ENCODE peak calls at places on chromosomes 4 and X, in five cellular contexts. P is aorta, I is tibial artery, Q is GM23248, M is stomach. Y is an unnamed sample.

GRCh38 chrX:48520976-48521352 is 644 bp upstream of the EBP start:
- DNase-seq in I (no peak), P (no peak), M (no peak), Q (no peak), Y (no peak)

GRCh38 chr4:25913056-25913850 is 767 bp upstream of the SMIM20 start:
- DNase-seq in I (peak), Q (no peak), M (peak), P (peak), Y (peak)

GRCh38 chr4:138707746-138708145 is 307.8 kb upstream of the NOCT start:
- DNase-seq in M (no peak), I (no peak), P (no peak), Q (peak), Y (no peak)

GRCh38 chrX:108420481-108420880 is 17.7 kb downstream of the COL4A6 start:
- DNase-seq in P (no peak), Q (no peak), I (no peak), M (no peak), Y (no peak)

GRCh38 chrX:149283853-149284252 is 221.3 kb downstream of the IDS start:
- DNase-seq in Q (no peak), I (no peak), P (no peak), M (no peak), Y (no peak)

GRCh38 chr4:121991968-121992367 is 40.1 kb upstream of the TRPC3 start:
- DNase-seq in M (no peak), P (no peak), Q (no peak), I (no peak), Y (no peak)

GRCh38 chr4:81722229-81722900 is 250.7 kb upstream of the RASGEF1B start:
- DNase-seq in M (peak), P (no peak), Q (no peak), I (no peak), Y (no peak)

GRCh38 chrX:31445542-31445941 is 373.7 kb upstream of the FTHL17 start:
- DNase-seq in M (no peak), Q (no peak), I (no peak), P (no peak), Y (no peak)

GRCh38 chr4:86331362-86331761 is 28.5 kb downstream of the MAPK10 start:
- DNase-seq in P (no peak), M (no peak), I (no peak), Q (no peak), Y (no peak)

GRCh38 chr4:115918149-115918548 is 804.7 kb upstream of the NDST4 start:
- DNase-seq in I (no peak), Q (no peak), M (no peak), P (no peak), Y (no peak)

GRCh38 chr4:101597204-101597603 is 193.3 kb upstream of the BANK1 start:
- DNase-seq in I (no peak), P (no peak), Q (no peak), M (no peak), Y (no peak)

GRCh38 chr4:113394730-113395530 is 345.5 kb downstream of the ANK2 start:
- DNase-seq in M (peak), I (no peak), P (peak), Q (peak), Y (peak)

GRCh38 chr4:76429636-76430035 is 5.4 kb upstream of the SHROOM3 start:
- DNase-seq in I (no peak), M (no peak), Q (no peak), P (no peak), Y (no peak)

GRCh38 chrX:131677655-131678628 is 134.1 kb downstream of the OR13H1 start:
- DNase-seq in M (peak), P (peak), Q (peak), I (no peak), Y (no peak)

GRCh38 chrX:152915541-152916241 is 17.8 kb downstream of the ZNF185 start:
- DNase-seq in I (no peak), M (no peak), Q (peak), P (no peak), Y (no peak)

GRCh38 chr4:17717301-17717700 is 64.1 kb downstream of the FAM184B start:
- DNase-seq in M (no peak), Q (no peak), P (no peak), I (no peak), Y (no peak)

GRCh38 chrX:150258463-150259430 is 104.4 kb upstream of the MAMLD1 start:
- DNase-seq in P (no peak), I (no peak), M (no peak), Q (peak), Y (peak)

GRCh38 chrX:55057691-55058249 is 17.1 kb upstream of the PAGE2B start:
- DNase-seq in P (no peak), Q (peak), M (no peak), I (no peak), Y (no peak)

GRCh38 chrX:42135583-42136228 is 212.4 kb upstream of the CASK start:
- DNase-seq in I (no peak), Q (no peak), P (no peak), M (no peak), Y (no peak)

GRCh38 chr4:78058591-78059523 is 1.7 kb downstream of the FRAS1 start:
- DNase-seq in M (peak), Q (peak), P (peak), I (peak), Y (peak)

GRCh38 chrX:72620550-72621145 is 48.0 kb upstream of the HDAC8 start:
- DNase-seq in Q (peak), I (peak), P (peak), M (peak), Y (no peak)

GRCh38 chrX:143854006-143854405 is 29.9 kb upstream of the UBE2NL start:
- DNase-seq in Q (peak), I (no peak), M (no peak), P (no peak), Y (no peak)

GRCh38 chr4:81052119-81053068 is 21.9 kb downstream of the BMP3 start:
- DNase-seq in Q (peak), P (no peak), M (peak), I (no peak), Y (peak)

GRCh38 chrX:124362072-124362471 is 15.7 kb downstream of the SH2D1A start:
- DNase-seq in M (no peak), P (no peak), Q (no peak), I (no peak), Y (no peak)

GRCh38 chrX:47179221-47179927 is 14.3 kb upstream of the UBA1 start:
- DNase-seq in M (no peak), P (peak), Q (peak), I (peak), Y (no peak)

GRCh38 chr4:145307120-145307519 is 126.7 kb upstream of the OTUD4 start:
- DNase-seq in M (no peak), I (no peak), P (no peak), Q (no peak), Y (no peak)

GRCh38 chr4:185640809-185641675 is 105.7 kb upstream of the PDLIM3 start:
- DNase-seq in I (no peak), Q (peak), M (no peak), P (no peak), Y (no peak)

GRCh38 chr4:3710451-3711182 is 55.6 kb upstream of the ADRA2C start:
- DNase-seq in I (peak), Q (no peak), P (peak), M (no peak), Y (no peak)

GRCh38 chrX:110983024-110983423 is 113.0 kb upstream of the PAK3 start:
- DNase-seq in P (no peak), I (no peak), Q (no peak), M (no peak), Y (no peak)

GRCh38 chr4:5823542-5824211 is 69.2 kb downstream of the CRMP1 start:
- DNase-seq in M (no peak), P (no peak), I (no peak), Q (no peak), Y (no peak)

GRCh38 chr4:111601671-111602070 is 543.6 kb upstream of the FAM241A start:
- DNase-seq in Q (peak), M (no peak), I (no peak), P (no peak), Y (no peak)

GRCh38 chr4:149785686-149786431 is 29.8 kb downstream of the IQCM start:
- DNase-seq in P (no peak), I (no peak), M (no peak), Q (peak), Y (no peak)

GRCh38 chrX:34903316-34903715 is 39.3 kb upstream of the FAM47B start:
- DNase-seq in M (no peak), I (no peak), Q (peak), P (no peak), Y (no peak)

GRCh38 chrX:41085883-41086626 is 810 bp downstream of the USP9X start:
- DNase-seq in M (peak), P (peak), I (peak), Q (peak), Y (peak)

GRCh38 chr4:47972721-47973120 is 43.8 kb downstream of the CNGA1 start:
- DNase-seq in Q (no peak), P (no peak), M (no peak), I (no peak), Y (no peak)

GRCh38 chr4:47972181-47972580 is 44.3 kb downstream of the CNGA1 start:
- DNase-seq in P (no peak), I (no peak), Q (no peak), M (no peak), Y (no peak)

GRCh38 chr4:47968847-47969246 is 47.6 kb downstream of the CNGA1 start:
- DNase-seq in M (no peak), I (no peak), Q (no peak), P (no peak), Y (no peak)
- H3K27ac ChIP-seq in M (no peak), I (no peak), Q (no peak), P (no peak), Y (no peak)

DNA sequence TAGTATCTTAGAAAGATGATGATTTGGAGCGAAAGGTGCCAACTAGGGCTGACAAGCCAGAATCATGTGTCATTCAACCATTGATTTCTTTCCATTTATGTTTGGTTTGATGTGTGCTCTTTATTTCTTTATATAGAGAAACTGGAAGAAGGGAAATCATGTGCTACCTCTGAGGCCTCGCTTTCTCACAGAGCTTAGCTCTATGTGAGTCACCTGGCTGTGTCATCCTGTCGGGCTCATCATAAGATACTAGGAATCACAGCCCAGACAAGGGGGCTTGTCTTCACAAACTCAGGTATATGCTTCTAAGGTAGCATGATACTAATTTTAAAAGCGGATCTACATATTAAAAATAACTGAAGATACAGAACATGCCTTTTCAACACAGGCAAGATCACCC is 81.7 kb upstream of the GPM6B start:
- DNase-seq in M (no peak), I (no peak), P (no peak), Q (peak), Y (no peak)
- H3K27ac ChIP-seq in M (no peak), I (peak), P (no peak), Q (peak), Y (no peak)

DNA sequence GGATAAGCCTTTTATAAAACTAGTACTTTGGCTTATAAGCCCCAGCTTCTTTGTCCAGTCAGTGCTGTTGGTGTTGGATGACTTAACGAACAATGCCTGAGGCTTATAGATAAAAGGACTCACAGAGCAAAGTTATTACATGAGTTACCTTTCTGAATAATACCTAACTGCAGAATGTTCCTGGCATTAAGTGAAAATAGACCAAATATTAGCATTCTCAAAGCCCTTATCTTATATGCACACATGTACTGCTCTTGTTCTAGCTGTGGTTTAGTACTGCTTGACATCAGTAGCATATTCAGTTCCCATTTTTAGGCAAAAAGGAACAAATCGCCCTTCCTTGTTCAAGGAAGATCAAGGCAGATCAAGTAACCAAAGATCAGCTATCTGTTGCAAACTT is 131.6 kb downstream of the ZNF330 start:
- DNase-seq in M (no peak), Q (no peak), I (no peak), P (no peak), Y (no peak)
- H3K27ac ChIP-seq in M (peak), Q (peak), I (peak), P (no peak), Y (no peak)

GRCh38 chr4:7805533-7806079 is 134.1 kb downstream of the AFAP1 start:
- DNase-seq in M (peak), I (peak), Q (peak), P (peak), Y (peak)

GRCh38 chr4:7804759-7805385 is 134.8 kb downstream of the AFAP1 start:
- DNase-seq in I (peak), Q (no peak), M (no peak), P (no peak), Y (no peak)

GRCh38 chr4:7802093-7802726 is 137.5 kb downstream of the AFAP1 start:
- DNase-seq in I (peak), Q (peak), M (peak), P (peak), Y (peak)

GRCh38 chr4:7803371-7803770 is 136.3 kb downstream of the AFAP1 start:
- DNase-seq in P (no peak), I (peak), M (no peak), Q (no peak), Y (no peak)

DNA sequence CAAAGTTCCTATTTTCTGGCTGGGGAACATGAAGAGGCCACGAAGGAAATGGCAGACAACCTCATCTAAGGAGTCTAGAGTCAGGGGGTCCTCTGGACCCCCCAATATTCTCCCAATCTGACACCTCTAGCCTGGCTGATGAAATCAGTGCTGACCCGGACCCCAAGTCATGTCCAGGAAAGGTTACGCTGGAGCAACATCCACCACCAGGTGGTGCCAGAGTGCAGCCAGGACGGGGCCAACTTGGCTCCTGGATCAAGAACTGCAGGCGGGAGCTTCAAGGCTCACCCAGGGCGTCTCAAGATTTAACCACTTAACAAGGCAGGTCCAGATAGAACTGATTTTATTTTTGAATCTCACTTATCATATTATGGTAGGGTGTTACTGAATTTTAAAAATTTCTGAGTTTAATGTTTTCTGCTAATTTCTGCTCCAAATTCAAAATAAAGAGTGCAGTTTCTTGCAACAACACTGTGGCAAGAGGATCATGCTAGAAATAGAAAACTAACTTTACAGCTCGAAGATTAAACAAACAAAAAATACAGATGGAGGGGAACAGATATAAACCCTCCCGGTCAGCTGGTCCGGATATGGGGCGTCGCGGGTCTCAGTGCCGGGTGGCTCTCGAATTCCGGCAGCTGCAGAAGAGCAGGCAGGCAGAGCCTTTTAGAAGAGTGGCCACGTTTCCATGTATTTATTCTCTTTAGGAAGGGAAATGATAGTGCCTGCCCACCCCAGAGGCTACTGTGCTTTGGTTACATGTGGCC is 135.5 kb downstream of the AFAP1 start:
- DNase-seq in P (peak), Q (peak), I (peak), M (peak), Y (peak)
- H3K27ac ChIP-seq in P (peak), Q (peak), I (peak), M (peak), Y (no peak)

DNA sequence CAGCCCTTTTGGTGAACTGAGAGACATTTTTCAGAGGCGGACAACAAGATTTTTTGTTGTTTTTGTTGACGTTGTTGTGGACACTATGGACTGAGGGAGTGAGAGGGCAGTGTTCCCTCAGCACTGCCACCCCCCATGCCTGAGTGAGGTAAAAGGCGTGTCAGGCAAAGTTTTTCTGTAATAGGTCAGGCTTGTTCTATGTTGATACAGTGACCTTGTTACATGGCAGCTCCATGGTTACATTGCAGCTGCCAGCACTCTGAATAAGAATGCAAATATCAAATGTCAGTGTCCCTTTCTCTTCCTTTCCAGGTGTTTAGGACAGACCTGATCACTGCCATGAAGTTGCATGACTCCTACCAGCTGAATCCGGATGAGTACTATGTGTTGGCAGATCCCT is 36.6 kb downstream of the JADE1 start:
- DNase-seq in M (peak), P (no peak), I (no peak), Q (no peak), Y (no peak)
- H3K27ac ChIP-seq in M (peak), P (no peak), I (peak), Q (no peak), Y (no peak)

GRCh38 chr4:74402692-74403460 is 37.9 kb downstream of the EREG start:
- DNase-seq in Q (no peak), I (no peak), M (no peak), P (no peak), Y (no peak)
- H3K27ac ChIP-seq in Q (no peak), I (no peak), M (no peak), P (no peak), Y (no peak)

GRCh38 chr4:4820739-4821138 is 38.7 kb upstream of the MSX1 start:
- DNase-seq in Q (no peak), I (no peak), M (no peak), P (no peak), Y (no peak)
- H3K27ac ChIP-seq in Q (no peak), I (no peak), M (no peak), P (no peak), Y (no peak)

DNA sequence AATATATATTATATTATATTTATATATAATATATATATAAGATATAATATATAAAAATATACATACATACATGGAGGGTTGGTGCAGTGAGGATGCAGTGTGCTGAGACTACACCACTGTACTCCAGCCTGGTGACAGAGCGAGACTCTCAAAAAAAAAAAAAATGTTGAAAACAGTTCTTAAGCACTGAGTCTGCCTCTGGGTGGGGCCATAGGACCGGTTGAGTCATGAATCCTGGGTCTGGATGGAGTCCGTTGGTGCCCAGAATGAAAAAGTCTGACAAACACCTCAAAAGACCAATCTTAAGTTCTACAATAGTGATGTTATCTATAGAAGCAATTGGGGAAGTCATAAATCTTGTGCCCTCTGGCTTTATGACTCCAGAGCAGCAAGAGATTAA is 70.5 kb downstream of the FGFBP1 start:
- DNase-seq in M (no peak), P (no peak), I (no peak), Q (peak), Y (no peak)
- H3K27ac ChIP-seq in M (no peak), P (no peak), I (no peak), Q (no peak), Y (no peak)

DNA sequence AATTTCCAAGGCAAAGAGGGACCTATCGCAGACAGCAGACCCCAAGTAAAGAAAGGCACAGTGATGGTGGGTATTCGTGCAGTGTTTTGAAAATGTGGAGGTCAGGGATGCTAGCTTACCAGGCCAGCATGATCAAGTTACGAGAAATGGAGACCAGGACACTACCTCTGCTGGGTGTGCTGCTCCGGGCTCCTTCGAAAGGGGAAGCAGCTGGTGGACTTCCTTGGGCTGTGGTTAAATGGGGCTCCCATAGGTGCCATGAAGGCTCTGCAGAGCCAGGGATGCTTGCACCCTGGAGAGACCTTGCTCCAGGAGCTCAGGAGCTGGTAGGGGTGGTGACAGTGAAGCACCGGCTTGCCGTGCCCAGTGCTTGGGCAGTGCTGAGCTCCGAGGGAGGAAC is 68.8 kb downstream of the TBL1X start:
- DNase-seq in Q (no peak), I (no peak), P (no peak), M (no peak), Y (no peak)
- H3K27ac ChIP-seq in Q (no peak), I (no peak), P (no peak), M (no peak), Y (no peak)

Y was measured in lung.